ENCODE peak calls at places on chromosomes 4 and X, in four cellular contexts. L, X, H and N are unnamed samples.

GRCh38 chr4:54085284-54085683 is 14.7 kb upstream of the GSX2 start:
- DNase-seq in L (peak), H (no peak), X (no peak), N (peak)

GRCh38 chr4:86564795-86565194 is 29.3 kb upstream of the PTPN13 start:
- DNase-seq in H (peak), L (no peak), X (no peak), N (peak)

GRCh38 chr4:85806346-85806745 is 331.4 kb downstream of the ARHGAP24 start:
- DNase-seq in H (no peak), X (no peak), L (no peak), N (no peak)

GRCh38 chr4:96603635-96604034 is 763.7 kb downstream of the PDHA2 start:
- DNase-seq in H (no peak), X (no peak), L (no peak), N (no peak)

GRCh38 chrX:31271615-31272471 is 200.0 kb upstream of the FTHL17 start:
- DNase-seq in H (no peak), X (no peak), L (peak), N (no peak)

GRCh38 chr4:139014391-139015268 is 951 bp upstream of the NOCT start:
- DNase-seq in L (peak), X (peak), H (no peak), N (peak)

GRCh38 chr4:141350122-141350904 is 129.6 kb downstream of the ZNF330 start:
- DNase-seq in H (no peak), X (no peak), L (peak), N (peak)

GRCh38 chr4:79455216-79455615 is 47.2 kb upstream of the GK2 start:
- DNase-seq in L (no peak), X (no peak), H (no peak), N (no peak)

GRCh38 chr4:90718926-90719325 is 591.7 kb downstream of the CCSER1 start:
- DNase-seq in X (no peak), H (no peak), L (no peak), N (no peak)

GRCh38 chrX:153649915-153650782 is 3.1 kb downstream of the DUSP9 start:
- DNase-seq in L (no peak), X (no peak), H (peak), N (no peak)

GRCh38 chr4:124514588-124514987 is 197.9 kb downstream of the ANKRD50 start:
- DNase-seq in X (no peak), H (no peak), L (no peak), N (no peak)

GRCh38 chrX:134396174-134396573 is 63.8 kb upstream of the HPRT1 start:
- DNase-seq in X (peak), L (peak), H (no peak), N (peak)

GRCh38 chr4:65193985-65194384 is 476.3 kb downstream of the EPHA5 start:
- DNase-seq in X (no peak), L (no peak), H (no peak), N (no peak)

GRCh38 chrX:150036181-150036580 is 97.9 kb upstream of the EOLA2 start:
- DNase-seq in X (no peak), L (peak), H (no peak), N (peak)

GRCh38 chrX:43971966-43972961 is 926 bp downstream of the NDP start:
- DNase-seq in H (no peak), L (peak), X (no peak), N (peak)
- H3K4me3 ChIP-seq in H (no peak), L (peak), X (no peak), N (peak)

GRCh38 chr4:39467470-39467869 is 8.6 kb downstream of the LIAS start:
- DNase-seq in L (no peak), H (no peak), X (no peak), N (no peak)
- H3K4me3 ChIP-seq in L (no peak), H (no peak), X (no peak), N (no peak)

GRCh38 chr4:998096-998691 is 5.0 kb upstream of the SLC26A1 start:
- DNase-seq in H (no peak), L (no peak), X (no peak), N (no peak)

GRCh38 chr4:996030-996993 is 3.1 kb upstream of the SLC26A1 start:
- DNase-seq in X (no peak), H (no peak), L (no peak), N (no peak)

GRCh38 chr4:997375-998071 is 4.3 kb upstream of the SLC26A1 start:
- DNase-seq in L (peak), X (no peak), H (no peak), N (no peak)

GRCh38 chr4:995311-996026 is 2.3 kb upstream of the SLC26A1 start:
- DNase-seq in L (no peak), H (no peak), X (no peak), N (no peak)

DNA sequence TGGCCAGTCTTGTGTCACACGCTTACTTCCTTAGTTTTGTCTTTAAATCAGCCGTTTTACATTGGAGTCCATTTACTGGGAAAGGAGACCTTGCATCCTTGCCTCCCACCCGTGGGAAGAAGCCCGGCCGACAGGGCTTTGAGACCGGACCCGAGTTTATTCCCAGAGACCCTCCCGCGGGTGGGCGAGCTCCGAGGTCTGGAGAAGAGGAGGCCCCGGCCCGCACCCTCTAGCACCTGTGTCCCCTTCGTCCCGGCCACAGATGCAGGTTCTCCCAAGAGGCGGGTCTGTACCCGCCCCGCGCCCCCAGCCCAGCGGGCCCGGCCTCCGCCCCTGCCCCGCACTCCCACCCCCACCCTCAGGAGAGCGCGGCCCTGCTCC is 3.8 kb upstream of the SLC26A1 start:
- DNase-seq in X (no peak), H (no peak), L (no peak), N (no peak)
- H3K4me3 ChIP-seq in X (no peak), H (no peak), L (no peak), N (no peak)

GRCh38 chr4:105149771-105150170 is 3.1 kb downstream of the TET2 start:
- DNase-seq in H (no peak), X (no peak), L (no peak), N (no peak)
- H3K4me3 ChIP-seq in H (peak), X (no peak), L (no peak), N (no peak)

GRCh38 chr4:183906736-183907651 is 1.9 kb downstream of the STOX2 start:
- DNase-seq in L (peak), X (no peak), H (no peak), N (no peak)

GRCh38 chr4:183905593-183906485 is 732 bp downstream of the STOX2 start:
- DNase-seq in L (peak), H (no peak), X (no peak), N (peak)

GRCh38 chr4:183906486-183906735 is 1.3 kb downstream of the STOX2 start:
- DNase-seq in L (no peak), X (no peak), H (no peak), N (no peak)

GRCh38 chr4:183909187-183909586 is 4.1 kb downstream of the STOX2 start:
- DNase-seq in H (no peak), X (no peak), L (no peak), N (no peak)

GRCh38 chr4:183908284-183908683 is 3.2 kb downstream of the STOX2 start:
- DNase-seq in L (no peak), H (no peak), X (no peak), N (no peak)
- H3K4me3 ChIP-seq in L (no peak), H (no peak), X (no peak), N (no peak)

GRCh38 chr4:88527787-88528186 is 4.2 kb upstream of the PYURF start:
- DNase-seq in H (no peak), L (no peak), X (peak), N (no peak)

GRCh38 chr4:88526221-88526815 is 2.7 kb upstream of the PYURF start:
- DNase-seq in H (no peak), L (peak), X (peak), N (peak)

GRCh38 chr4:88523325-88524129 is at the start of gene PYURF:
- DNase-seq in X (peak), L (peak), H (peak), N (peak)

GRCh38 chr4:88518911-88519310 is 4.7 kb downstream of the PYURF start:
- DNase-seq in H (no peak), X (no peak), L (no peak), N (no peak)

DNA sequence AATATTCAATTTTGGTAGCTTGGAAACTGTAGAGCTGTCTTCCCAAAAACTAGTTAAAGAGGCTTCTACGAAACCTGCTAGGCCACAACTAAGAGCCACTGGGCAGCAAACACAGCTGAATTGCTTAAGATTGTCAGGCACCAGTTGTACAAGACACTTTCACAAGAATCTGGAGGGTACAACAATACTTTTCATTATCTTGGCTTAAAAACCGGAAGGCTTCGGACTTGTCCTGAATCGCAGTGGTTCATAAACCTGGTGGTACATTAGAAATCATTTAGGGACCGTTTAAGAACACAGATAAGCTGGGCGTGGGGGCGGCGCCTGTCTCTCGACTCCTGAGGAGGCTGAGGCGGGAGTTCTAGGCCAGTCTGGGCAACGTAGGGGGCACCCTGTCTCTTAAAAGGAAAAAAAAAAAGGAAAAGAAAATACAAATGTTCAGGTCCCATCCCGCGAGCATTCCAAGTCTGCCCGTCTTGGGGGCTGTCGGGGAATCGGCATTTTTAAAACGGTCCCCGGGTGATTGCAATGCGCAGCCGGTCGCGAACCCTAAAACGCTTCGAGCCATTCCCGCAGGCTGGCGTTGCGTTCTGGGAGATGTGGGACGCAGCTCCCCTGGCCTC is 763 bp downstream of the PYURF start:
- DNase-seq in X (peak), L (peak), H (no peak), N (peak)
- H3K4me3 ChIP-seq in X (peak), L (peak), H (peak), N (peak)

DNA sequence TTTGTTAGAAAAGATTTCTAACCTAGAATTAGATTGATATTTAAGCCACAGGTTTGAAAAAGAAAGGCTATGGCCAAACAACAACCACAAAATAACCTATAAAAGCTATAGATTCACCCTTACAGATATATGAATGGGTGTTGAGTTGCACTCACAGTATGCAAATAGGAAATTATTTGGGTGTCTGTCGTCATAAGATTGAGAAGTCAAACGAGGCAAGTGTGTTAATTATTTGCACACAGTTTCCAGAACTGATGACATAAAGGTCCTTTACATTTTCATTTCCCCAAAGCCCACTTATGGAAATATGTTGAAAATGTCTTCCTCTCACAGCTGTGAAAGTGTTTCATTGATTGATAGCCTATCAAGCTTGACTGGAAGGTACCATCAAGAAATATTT is 101.2 kb upstream of the CXCL13 start:
- DNase-seq in H (no peak), L (no peak), X (no peak), N (no peak)
- H3K4me3 ChIP-seq in H (no peak), L (no peak), X (no peak), N (no peak)

GRCh38 chrX:123408856-123409737 is 225.0 kb downstream of the GRIA3 start:
- DNase-seq in L (peak), X (peak), H (no peak), N (peak)
- H3K4me3 ChIP-seq in L (no peak), X (no peak), H (no peak), N (no peak)

GRCh38 chr4:186072516-186072915 is 3.6 kb downstream of the TLR3 start:
- DNase-seq in X (no peak), L (no peak), H (no peak), N (no peak)
- H3K4me3 ChIP-seq in X (no peak), L (no peak), H (no peak), N (no peak)

GRCh38 chrX:84188320-84188834 is 378 bp upstream of the RPS6KA6 start:
- DNase-seq in X (peak), H (peak), L (peak), N (peak)
- H3K4me3 ChIP-seq in X (peak), H (peak), L (peak), N (peak)